ENCODE peak calls at places on chromosomes 1 and 21, in five cellular contexts. A is K562, C is IMR-90, B is GM12878, Q is SK-N-SH. Z is an unnamed sample.

GRCh38 chr21:15841856-15842564 is 112.2 kb downstream of the USP25 start:
- DNase-seq in B (no peak), Q (no peak), C (peak; percentile 75), A (no peak), Z (no peak)

GRCh38 chr1:185561629-185562028 is 172.6 kb upstream of the HMCN1 start:
- DNase-seq in Q (no peak), B (no peak), A (no peak), C (peak; percentile 33), Z (no peak)

GRCh38 chr1:93338426-93338825 is 7.3 kb upstream of the DR1 start:
- DNase-seq in Q (no peak), A (no peak), C (peak; percentile 95), B (no peak), Z (peak; percentile 68)

GRCh38 chr1:151210830-151211229 is 12.5 kb downstream of the PIP5K1A start:
- DNase-seq in B (no peak), A (no peak), Q (no peak), C (peak; percentile 72), Z (no peak)

GRCh38 chr1:229341811-229342304 is 989 bp downstream of the CCSAP start:
- DNase-seq in C (peak; percentile 24), Q (no peak), B (no peak), A (no peak), Z (peak; percentile 50)

GRCh38 chr1:21836010-21836409 is 23.9 kb downstream of the LDLRAD2 start:
- DNase-seq in C (no peak), A (no peak), B (no peak), Q (no peak), Z (no peak)

GRCh38 chr1:117284408-117285215 is 73.9 kb upstream of the VTCN1 start:
- DNase-seq in Q (peak; percentile 62), C (peak; percentile 79), B (no peak), A (peak; percentile 70), Z (peak; percentile 43)

GRCh38 chr21:39097335-39097861 is 85.9 kb downstream of the PSMG1 start:
- DNase-seq in A (no peak), C (no peak), B (no peak), Q (peak; percentile 47), Z (no peak)

GRCh38 chr1:47030170-47030805 is 6.8 kb downstream of the CYP4X1 start:
- DNase-seq in A (no peak), Q (no peak), C (no peak), B (no peak), Z (no peak)

GRCh38 chr1:47031059-47031458 is 7.6 kb downstream of the CYP4X1 start:
- DNase-seq in A (no peak), B (no peak), Q (no peak), C (no peak), Z (no peak)

GRCh38 chr1:47031585-47031984 is 8.1 kb downstream of the CYP4X1 start:
- DNase-seq in A (no peak), Q (no peak), B (no peak), C (no peak), Z (no peak)
- TF ChIP-seq RCOR1 in A (no peak), Q (no peak), B (no peak), C (no peak), Z (no peak)

GRCh38 chr1:238201992-238202391 is 311.3 kb upstream of the ZP4 start:
- DNase-seq in B (no peak), A (no peak), C (no peak), Q (no peak), Z (no peak)

GRCh38 chr1:238205045-238205662 is 314.4 kb upstream of the ZP4 start:
- DNase-seq in C (no peak), Q (peak; percentile 3), B (no peak), A (no peak), Z (no peak)

GRCh38 chr1:238196516-238196915 is 305.8 kb upstream of the ZP4 start:
- DNase-seq in C (no peak), A (no peak), Q (no peak), B (no peak), Z (no peak)

DNA sequence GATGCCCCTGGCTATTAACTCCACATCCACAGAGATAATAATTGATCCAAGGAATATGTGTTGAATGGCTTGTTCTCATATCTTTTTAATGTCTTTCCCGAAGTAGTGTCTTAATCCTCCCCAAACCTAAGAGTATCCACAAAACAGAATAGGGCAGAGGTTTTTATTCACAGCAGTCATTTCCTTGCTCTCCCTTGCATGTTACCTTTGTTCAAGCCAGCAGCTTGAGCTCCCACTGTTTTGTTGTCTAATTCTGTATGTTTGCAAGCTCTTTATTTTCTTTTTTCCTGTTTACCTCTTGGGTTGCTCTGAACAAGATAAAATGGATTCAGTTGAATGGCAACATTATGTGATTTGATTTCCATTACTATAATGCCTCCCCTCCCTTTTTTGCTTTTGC is 308.6 kb upstream of the ZP4 start:
- DNase-seq in B (no peak), A (no peak), C (no peak), Q (no peak), Z (no peak)
- TF ChIP-seq CTCF in B (no peak), A (no peak), C (no peak), Q (no peak), Z (no peak)

GRCh38 chr1:40853113-40853999 is 8.8 kb downstream of the CITED4 start:
- DNase-seq in B (no peak), A (no peak), C (no peak), Q (no peak), Z (no peak)

GRCh38 chr1:40857737-40858136 is 4.4 kb downstream of the CITED4 start:
- DNase-seq in B (no peak), C (no peak), Q (no peak), A (no peak), Z (no peak)

GRCh38 chr1:40856656-40857302 is 5.4 kb downstream of the CITED4 start:
- DNase-seq in A (no peak), Q (no peak), C (no peak), B (no peak), Z (no peak)

GRCh38 chr1:40856116-40856515 is 6.0 kb downstream of the CITED4 start:
- DNase-seq in C (no peak), B (no peak), A (no peak), Q (no peak), Z (no peak)

DNA sequence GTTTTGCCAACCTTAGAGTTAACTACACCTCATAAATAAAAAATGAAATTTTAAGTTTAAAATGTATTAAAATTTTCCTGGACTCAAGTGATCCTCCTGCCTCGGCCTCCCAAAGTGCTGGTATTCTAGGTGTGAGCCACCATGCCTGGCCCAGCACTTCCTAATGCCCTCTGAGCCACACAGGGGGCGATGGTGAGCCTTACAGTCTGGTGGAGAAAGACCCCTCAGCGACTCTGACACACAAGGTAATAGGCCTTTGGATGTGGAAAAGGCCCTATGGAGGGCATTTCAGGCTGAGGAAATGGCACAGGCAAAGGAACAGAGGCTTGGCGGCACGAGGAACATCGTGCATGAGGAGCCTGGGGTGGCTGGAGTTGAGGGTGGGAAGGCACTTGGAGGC is 6.7 kb downstream of the CITED4 start:
- DNase-seq in B (no peak), A (no peak), C (no peak), Q (no peak), Z (no peak)
- TF ChIP-seq RCOR1 in B (no peak), A (no peak), C (no peak), Q (no peak), Z (no peak)

DNA sequence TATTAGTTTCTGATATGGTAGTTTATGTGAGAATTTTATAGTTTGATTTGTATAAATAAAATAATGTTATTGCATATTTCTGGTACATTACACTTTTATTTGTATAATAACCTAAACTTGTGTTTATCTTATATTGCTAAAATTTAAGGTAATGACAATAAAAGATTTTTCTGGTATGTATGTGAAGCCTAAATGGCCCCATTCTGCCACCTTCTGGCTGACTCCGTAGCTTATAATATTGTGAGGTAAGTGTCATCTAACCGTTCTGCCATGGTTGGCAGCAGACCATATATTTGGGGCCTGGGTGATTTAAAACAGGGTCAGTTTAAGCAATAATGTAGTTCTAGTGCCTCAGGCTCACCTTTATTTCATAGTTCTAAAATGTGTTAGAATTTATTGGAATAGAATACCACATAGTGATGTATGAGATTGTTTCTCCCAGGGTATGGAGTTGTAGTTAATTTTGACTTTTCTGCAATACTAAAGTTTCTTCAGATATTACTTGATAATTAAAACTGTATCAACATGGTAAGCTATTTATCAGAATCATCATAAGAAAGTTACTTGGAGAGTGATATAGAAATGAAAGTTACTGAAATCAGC is 21.2 kb upstream of the PRKACB start:
- DNase-seq in B (no peak), Q (peak; percentile 26), A (peak; percentile 71), C (peak; percentile 58), Z (peak; percentile 46)
- TF ChIP-seq CTCF in B (peak; percentile 58), Q (peak; percentile 89), A (peak; percentile 85), C (peak; percentile 79), Z (peak; percentile 78)

GRCh38 chr1:96498744-96499143 is 222.8 kb upstream of the PTBP2 start:
- DNase-seq in B (no peak), C (no peak), Q (no peak), A (no peak), Z (no peak)
- TF ChIP-seq RCOR1 in B (no peak), C (no peak), Q (no peak), A (no peak), Z (no peak)

GRCh38 chr1:57966751-57967406 is 543.0 kb upstream of the DAB1 start:
- DNase-seq in C (no peak), B (no peak), Q (no peak), A (peak; percentile 3), Z (no peak)

GRCh38 chr1:57963545-57963944 is 539.7 kb upstream of the DAB1 start:
- DNase-seq in Q (no peak), C (no peak), A (no peak), B (no peak), Z (no peak)

DNA sequence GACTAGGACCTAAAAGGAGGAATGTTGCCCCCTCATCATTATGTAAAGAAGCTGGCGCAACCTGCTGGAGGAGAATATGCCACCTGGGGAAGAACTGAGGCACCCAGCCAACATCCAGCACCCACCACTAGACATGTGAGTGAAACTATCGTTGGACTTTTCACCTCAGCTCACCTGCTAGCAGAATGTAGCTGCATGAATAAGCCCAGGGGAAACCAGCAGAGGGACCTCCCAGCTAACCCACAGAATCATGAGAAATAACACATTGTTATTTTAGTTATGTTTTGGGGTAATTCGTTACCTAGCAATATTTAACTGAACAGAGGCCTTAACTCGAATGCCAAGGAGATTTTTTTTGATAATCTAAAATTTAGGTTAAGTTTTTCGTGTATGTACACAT is 542.5 kb upstream of the DAB1 start:
- DNase-seq in B (no peak), Q (no peak), A (no peak), C (no peak), Z (no peak)
- TF ChIP-seq CTCF in B (peak; percentile 30), Q (no peak), A (no peak), C (no peak), Z (no peak)